ENCODE peak calls at places on chromosomes 7 and 10, in six cellular contexts. N, J, H, O, V and M are unnamed samples.

GRCh38 chr7:74099031-74099430 is 15.4 kb downstream of the LIMK1 start:
- DNase-seq in N (no peak), J (no peak), H (no peak), O (no peak), V (no peak), M (no peak)

GRCh38 chr7:105521027-105521730 is 892 bp downstream of the PUS7 start:
- DNase-seq in N (peak), J (peak), H (peak), O (peak), V (peak), M (peak)

GRCh38 chr7:78006063-78006755 is 207.6 kb downstream of the PHTF2 start:
- DNase-seq in N (no peak), J (no peak), H (no peak), O (no peak), V (no peak), M (no peak)

GRCh38 chr7:134313543-134313942 is 3.2 kb downstream of the SLC35B4 start:
- DNase-seq in N (no peak), J (no peak), H (no peak), O (no peak), V (no peak), M (no peak)

GRCh38 chr10:8301831-8302230 is 247.3 kb downstream of the GATA3 start:
- DNase-seq in N (no peak), J (no peak), H (no peak), O (no peak), V (no peak), M (no peak)

GRCh38 chr10:58023341-58024073 is 244.2 kb downstream of the IPMK start:
- DNase-seq in N (no peak), J (no peak), H (no peak), O (peak), V (no peak), M (no peak)

GRCh38 chr10:9102026-9102425 is 1047.5 kb downstream of the GATA3 start:
- DNase-seq in N (no peak), J (no peak), H (no peak), O (no peak), V (no peak), M (no peak)

GRCh38 chr10:51314079-51314835 is 240.0 kb downstream of the PRKG1 start:
- DNase-seq in N (no peak), J (no peak), H (no peak), O (no peak), V (no peak), M (no peak)

GRCh38 chr10:103869336-103869735 is 14.0 kb upstream of the SH3PXD2A start:
- DNase-seq in N (no peak), J (no peak), H (no peak), O (no peak), V (peak), M (no peak)

GRCh38 chr10:100823194-100823593 is 77.8 kb downstream of the PAX2 start:
- DNase-seq in N (no peak), J (no peak), H (no peak), O (no peak), V (no peak), M (no peak)

GRCh38 chr7:45192546-45193177 is 35.1 kb downstream of the RAMP3 start:
- DNase-seq in N (no peak), J (no peak), H (no peak), O (no peak), V (no peak), M (no peak)

GRCh38 chr7:149823191-149823630 is 15.0 kb upstream of the ZNF862 start:
- DNase-seq in N (no peak), J (no peak), H (no peak), O (no peak), V (no peak), M (no peak)

GRCh38 chr10:75211007-75211735 is 575 bp downstream of the VDAC2 start:
- DNase-seq in N (no peak), J (no peak), H (no peak), O (peak), V (peak), M (peak)

GRCh38 chr10:95660283-95660682 is 3.8 kb upstream of the ALDH18A1 start:
- DNase-seq in N (no peak), J (no peak), H (no peak), O (no peak), V (no peak), M (no peak)

GRCh38 chr10:95661818-95662217 is 5.3 kb upstream of the ALDH18A1 start:
- DNase-seq in N (no peak), J (no peak), H (no peak), O (peak), V (no peak), M (no peak)

GRCh38 chr10:95663496-95663895 is 7.0 kb upstream of the ALDH18A1 start:
- DNase-seq in N (no peak), J (no peak), H (peak), O (no peak), V (no peak), M (no peak)

GRCh38 chr10:95664543-95664942 is 8.0 kb upstream of the ALDH18A1 start:
- DNase-seq in N (no peak), J (no peak), H (no peak), O (no peak), V (no peak), M (no peak)
- TF ChIP-seq POLR2A in N (no peak), J (no peak), H (no peak), O (no peak), V (no peak), M (no peak)

GRCh38 chr10:11162828-11163599 is 145.3 kb downstream of the CELF2 start:
- DNase-seq in N (peak), J (no peak), H (no peak), O (no peak), V (peak), M (peak)
- TF ChIP-seq POLR2A in N (peak), J (no peak), H (peak), O (no peak), V (no peak), M (no peak)

GRCh38 chr7:47379629-47380324 is 202.1 kb downstream of the TNS3 start:
- DNase-seq in N (no peak), J (peak), H (no peak), O (no peak), V (peak), M (peak)
- TF ChIP-seq POLR2A in N (no peak), J (no peak), H (no peak), O (no peak), V (no peak), M (no peak)

GRCh38 chr7:90181485-90181884 is 27.2 kb downstream of the STEAP1 start:
- DNase-seq in N (no peak), J (no peak), H (no peak), O (no peak), V (no peak), M (no peak)
- TF ChIP-seq POLR2A in N (no peak), J (no peak), H (no peak), O (no peak), V (no peak), M (no peak)

GRCh38 chr10:5547684-5547933 is 22.8 kb downstream of the CALML3 start:
- DNase-seq in N (no peak), J (no peak), H (no peak), O (no peak), V (no peak), M (no peak)

GRCh38 chr10:5546891-5547683 is 22.3 kb downstream of the CALML3 start:
- DNase-seq in N (no peak), J (peak), H (peak), O (peak), V (peak), M (no peak)

GRCh38 chr10:5549462-5550249 is 24.9 kb downstream of the CALML3 start:
- DNase-seq in N (no peak), J (peak), H (no peak), O (no peak), V (peak), M (no peak)

GRCh38 chr10:5545778-5546710 is 21.3 kb downstream of the CALML3 start:
- DNase-seq in N (no peak), J (peak), H (no peak), O (no peak), V (peak), M (no peak)

GRCh38 chr10:5547934-5548660 is 23.3 kb downstream of the CALML3 start:
- DNase-seq in N (no peak), J (peak), H (no peak), O (peak), V (peak), M (no peak)
- TF ChIP-seq POLR2A in N (no peak), J (no peak), H (no peak), O (peak), V (no peak), M (no peak)